ENCODE peak calls at places on chromosome X, in five cellular contexts. E, Z, M, A and N are unnamed samples.
A peak's percentile ranks its signal among the peaks of the same experiment; 100 is the strongest.

GRCh38 chrX:109134777-109135176 is 347.1 kb downstream of the GUCY2F start:
- DNase-seq in A (no peak), E (no peak), Z (no peak), M (no peak), N (no peak)

GRCh38 chrX:109635151-109635550 is 10.2 kb upstream of the KCNE5 start:
- DNase-seq in A (no peak), E (no peak), Z (no peak), M (no peak), N (no peak)

GRCh38 chrX:150036181-150036580 is 97.9 kb upstream of the EOLA2 start:
- DNase-seq in M (no peak), A (peak; percentile 36), Z (peak; percentile 39), E (no peak), N (no peak)

GRCh38 chrX:49061916-49062315 is 3.1 kb downstream of the CCDC120 start:
- DNase-seq in A (no peak), M (no peak), E (no peak), Z (no peak), N (no peak)

GRCh38 chrX:1249101-1249887 is 19.3 kb upstream of the CSF2RA start:
- DNase-seq in A (no peak), Z (peak; percentile 49), M (no peak), E (no peak), N (no peak)

GRCh38 chrX:114619874-114620273 is 36.0 kb downstream of the HTR2C start:
- DNase-seq in Z (no peak), M (no peak), E (no peak), A (no peak), N (no peak)

GRCh38 chrX:103780701-103781402 is 4.2 kb downstream of the PLP1 start:
- DNase-seq in A (no peak), M (peak; percentile 61), E (peak; percentile 93), Z (no peak), N (peak; percentile 74)

GRCh38 chrX:148443216-148443615 is 57.2 kb upstream of the AFF2 start:
- DNase-seq in M (no peak), Z (no peak), A (no peak), E (no peak), N (no peak)

GRCh38 chrX:110287605-110288004 is 30.3 kb downstream of the AMMECR1 start:
- DNase-seq in M (no peak), A (peak; percentile 49), E (no peak), Z (no peak), N (no peak)